ENCODE peak calls at places on chromosomes 3 and 15, in ten cellular contexts. F, H, B, W, C, R, I, V, J and G are unnamed samples.

GRCh38 chr3:15512173-15512572 is 9.3 kb downstream of the COLQ start:
- DNase-seq in F (peak; percentile 34), I (no peak), V (peak; percentile 27), H (no peak), R (peak; percentile 43), B (no peak), J (peak; percentile 32), W (peak; percentile 72), C (peak; percentile 68), G (peak; percentile 82)

GRCh38 chr3:195012100-195012499 is 258.9 kb downstream of the XXYLT1 start:
- DNase-seq in W (no peak), J (no peak), B (no peak), V (no peak), C (no peak), F (no peak), R (no peak), H (no peak), I (no peak), G (no peak)

GRCh38 chr3:117131259-117131658 is 421.7 kb downstream of the TUSC7 start:
- DNase-seq in R (peak; percentile 12), H (no peak), F (no peak), V (no peak), C (no peak), B (no peak), J (no peak), W (no peak), I (no peak), G (peak; percentile 11)

GRCh38 chr15:87033056-87033455 is 953.4 kb downstream of the AGBL1 start:
- DNase-seq in R (peak; percentile 11), B (no peak), V (no peak), I (no peak), F (peak; percentile 49), J (no peak), W (peak; percentile 12), C (no peak), H (no peak), G (no peak)

GRCh38 chr3:48345946-48346572 is 12.6 kb upstream of the SPINK8 start:
- DNase-seq in F (no peak), B (no peak), R (no peak), W (no peak), J (no peak), V (no peak), C (no peak), I (no peak), H (no peak), G (no peak)

GRCh38 chr3:45558431-45558830 is 36.1 kb upstream of the LIMD1 start:
- DNase-seq in C (no peak), I (no peak), F (no peak), B (no peak), R (no peak), H (no peak), W (no peak), J (no peak), V (no peak), G (no peak)

GRCh38 chr3:194757629-194758028 is 71.9 kb downstream of the FAM43A start:
- DNase-seq in H (no peak), I (no peak), R (no peak), W (no peak), B (peak; percentile 44), F (no peak), J (no peak), C (no peak), V (no peak), G (no peak)

GRCh38 chr3:170532573-170532972 is 53.3 kb downstream of the SLC7A14 start:
- DNase-seq in F (no peak), J (no peak), W (no peak), R (no peak), C (no peak), I (no peak), B (no peak), V (no peak), H (no peak), G (no peak)

GRCh38 chr3:42183991-42184621 is 81.9 kb downstream of the CCK start:
- DNase-seq in H (peak; percentile 94), J (no peak), W (no peak), B (no peak), V (peak; percentile 11), R (no peak), C (no peak), I (no peak), F (no peak), G (no peak)

GRCh38 chr3:187327827-187328226 is 36.3 kb upstream of the MASP1 start:
- DNase-seq in R (no peak), W (no peak), B (no peak), I (no peak), J (no peak), H (no peak), C (no peak), V (no peak), F (no peak), G (no peak)

GRCh38 chr3:44950273-44950672 is 25.7 kb downstream of the ZDHHC3 start:
- DNase-seq in W (no peak), C (no peak), J (no peak), R (no peak), I (no peak), F (peak; percentile 51), V (no peak), H (no peak), B (no peak), G (no peak)

GRCh38 chr3:127406309-127407025 is 118.6 kb upstream of the PRR20G start:
- DNase-seq in F (no peak), V (peak; percentile 2), W (peak; percentile 11), H (no peak), B (peak; percentile 41), R (peak; percentile 55), C (no peak), I (no peak), J (no peak), G (peak; percentile 2)

GRCh38 chr15:95739161-95739560 is 591.3 kb upstream of the NR2F2 start:
- DNase-seq in V (no peak), I (no peak), H (no peak), R (no peak), J (no peak), B (no peak), W (no peak), F (no peak), C (no peak), G (no peak)

GRCh38 chr3:73399106-73399505 is 225.6 kb downstream of the PDZRN3 start:
- DNase-seq in V (peak; percentile 60), J (no peak), F (no peak), H (no peak), W (peak; percentile 54), I (no peak), C (no peak), B (no peak), R (peak; percentile 26), G (no peak)

GRCh38 chr3:21620511-21621395 is 130.3 kb downstream of the ZNF385D start:
- DNase-seq in W (no peak), H (no peak), B (no peak), C (no peak), R (no peak), F (no peak), J (no peak), I (no peak), V (no peak), G (no peak)

GRCh38 chr3:112086018-112086854 is at the start of gene C3orf52:
- DNase-seq in R (peak; percentile 94), F (peak; percentile 93), B (peak; percentile 94), W (peak; percentile 86), V (peak; percentile 76), H (peak; percentile 83), C (peak; percentile 90), I (peak; percentile 39), J (peak; percentile 80), G (peak; percentile 85)
- TF ChIP-seq CTCF in R (no peak), F (peak; percentile 34), B (peak; percentile 28), W (peak; percentile 5), V (no peak), H (no peak), C (no peak), I (no peak), J (no peak), G (no peak)

DNA sequence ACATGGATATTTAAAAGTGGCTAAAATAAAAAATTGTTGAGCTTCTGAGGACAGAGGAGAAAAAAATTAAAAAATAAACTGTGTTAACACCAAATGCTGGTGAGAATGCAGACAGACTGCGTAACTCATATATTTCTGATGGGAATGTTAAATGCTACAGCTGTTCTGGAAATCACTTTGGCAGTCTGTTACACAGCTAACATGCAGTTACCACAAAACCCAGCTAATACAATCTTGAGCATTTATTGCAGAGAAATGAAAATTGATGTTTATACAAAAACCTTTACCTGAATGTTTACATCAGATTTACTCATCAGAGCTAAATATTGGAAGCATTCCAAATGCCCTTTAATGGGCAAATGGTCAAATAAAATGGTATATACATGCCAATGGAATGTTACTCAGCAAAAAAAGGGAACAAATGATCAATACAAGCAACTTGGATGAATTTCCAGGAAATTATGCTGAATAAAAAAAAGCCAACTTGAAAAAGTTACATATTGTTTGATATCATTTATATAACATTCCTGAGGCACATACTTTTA is 24.6 kb downstream of the MNS1 start:
- DNase-seq in B (no peak), H (no peak), J (no peak), C (no peak), I (no peak), V (no peak), F (no peak), R (no peak), W (no peak), G (no peak)
- H3K27ac ChIP-seq in B (no peak overlapping the region), H (no peak overlapping the region), J (no peak overlapping the region), C (no peak overlapping the region), I (no peak overlapping the region), V (no peak overlapping the region), F (no peak overlapping the region), R (no peak overlapping the region), W (no peak overlapping the region), G (no peak overlapping the region)

GRCh38 chr3:102339671-102340070 is 95.1 kb upstream of the ZPLD1 start:
- DNase-seq in H (no peak), R (no peak), C (no peak), V (no peak), F (no peak), B (no peak), W (no peak), J (no peak), I (no peak), G (no peak)
- H3K27me3 ChIP-seq in H (peaks cover 7% of the 10 kb centered on the region), R (no peaks in the 10 kb centered on the region), C (no peaks in the 10 kb centered on the region), V (no peaks in the 10 kb centered on the region), F (no peaks in the 10 kb centered on the region), B (no peaks in the 10 kb centered on the region), W (no peaks in the 10 kb centered on the region), J (no peaks in the 10 kb centered on the region), I (no peaks in the 10 kb centered on the region), G (no peaks in the 10 kb centered on the region)

GRCh38 chr15:36810656-36811449 is 231.4 kb downstream of the CDIN1 start:
- DNase-seq in H (no peak), V (no peak), F (peak; percentile 75), B (no peak), W (no peak), J (no peak), I (no peak), C (no peak), R (no peak), G (no peak)
- TF ChIP-seq CTCF in H (no peak), V (no peak), F (peak; percentile 74), B (peak; percentile 17), W (peak; percentile 26), J (no peak), I (no peak), C (no peak), R (peak; percentile 18), G (no peak)